ENCODE peak calls at places on chromosomes 2 and 18, in eight cellular contexts. O is hypothalamus; G is psoas muscle; Q is left colon; K is B cell; M is activated naive CD8-positive, alpha-beta T cell treated with anti-CD3 and anti-CD28 coated beads, Interleukin-2, amount 10 ng/mL, durations not matched to agents 7 days and 5 days; S is GM04503; E is posterior cingulate gyrus. L is an unnamed sample.
A peak's percentile ranks its signal among the peaks of the same experiment; 100 is the strongest.

GRCh38 chr18:44518091-44518490 is 162.6 kb upstream of the SETBP1 start:
- DNase-seq in M (no peak), G (no peak), E (no peak), S (no peak), O (no peak), Q (no peak), K (no peak), L (no peak)

GRCh38 chr2:147110317-147110716 is 734.5 kb upstream of the ACVR2A start:
- DNase-seq in E (no peak), S (no peak), M (no peak), K (no peak), G (no peak), Q (no peak), O (no peak), L (no peak)

GRCh38 chr2:85672486-85672885 is 4.5 kb upstream of the SFTPB start:
- DNase-seq in E (no peak), O (no peak), Q (no peak), M (no peak), K (no peak), S (no peak), G (no peak), L (no peak)

GRCh38 chr2:9800975-9801723 is 42.1 kb upstream of the TAF1B start:
- DNase-seq in G (peak; percentile 69), M (no peak), S (no peak), Q (no peak), K (no peak), O (no peak), E (no peak), L (no peak)

GRCh38 chr2:233051241-233052149 is 8.6 kb upstream of the INPP5D start:
- DNase-seq in M (no peak), G (peak; percentile 79), Q (no peak), S (no peak), O (no peak), K (no peak), E (no peak), L (peak; percentile 83)

GRCh38 chr2:238290079-238290478 is 1.7 kb upstream of the PER2 start:
- DNase-seq in K (no peak), O (no peak), S (no peak), G (no peak), E (no peak), Q (peak; percentile 87), M (no peak), L (no peak)

GRCh38 chr18:2627821-2628276 is 27.7 kb upstream of the SMCHD1 start:
- DNase-seq in K (no peak), Q (no peak), S (no peak), O (no peak), M (no peak), G (no peak), E (no peak), L (no peak)

GRCh38 chr2:108417254-108417653 is 31.8 kb upstream of the GCC2 start:
- DNase-seq in M (no peak), G (no peak), K (no peak), Q (peak; percentile 13), E (no peak), O (no peak), S (no peak), L (no peak)

GRCh38 chr2:169131587-169132512 is 62.5 kb downstream of the DHRS9 start:
- DNase-seq in O (no peak), G (no peak), K (peak; percentile 47), S (no peak), Q (no peak), E (no peak), M (no peak), L (peak; percentile 30)

GRCh38 chr2:134999536-134999935 is 47.7 kb downstream of the MAP3K19 start:
- DNase-seq in G (no peak), M (no peak), S (no peak), Q (no peak), O (no peak), E (no peak), K (no peak), L (no peak)

GRCh38 chr2:8669157-8669852 is 12.6 kb upstream of the ID2 start:
- DNase-seq in G (no peak), E (no peak), Q (no peak), S (peak; percentile 98), O (no peak), K (no peak), M (no peak), L (no peak)